ENCODE peak calls at places on chromosomes 16 and 17, in six cellular contexts. P, J, R, N, F and Z are unnamed samples.

GRCh38 chr16:87926246-87927194 is 9.8 kb downstream of the CA5A start:
- DNase-seq in N (no peak), F (no peak), P (no peak), J (no peak), R (no peak), Z (no peak)

GRCh38 chr16:83953796-83954576 is 946 bp downstream of the OSGIN1 start:
- DNase-seq in J (no peak), R (peak; percentile 27), P (no peak), F (no peak), N (no peak), Z (peak; percentile 78)

GRCh38 chr16:26269663-26270062 is 577.9 kb downstream of the HS3ST4 start:
- DNase-seq in P (no peak), R (no peak), F (no peak), N (no peak), J (no peak), Z (no peak)

GRCh38 chr17:78517421-78517820 is 59.8 kb downstream of the DNAH17 start:
- DNase-seq in P (no peak), N (no peak), R (peak; percentile 83), F (peak; percentile 2), J (no peak), Z (no peak)

GRCh38 chr16:62068747-62069146 is 32.5 kb upstream of the CDH8 start:
- DNase-seq in J (no peak), N (no peak), P (no peak), F (no peak), R (no peak), Z (peak; percentile 24)

GRCh38 chr16:89442588-89442987 is 47.8 kb downstream of the ANKRD11 start:
- DNase-seq in P (no peak), R (no peak), F (peak; percentile 52), N (no peak), J (no peak), Z (no peak)

GRCh38 chr16:11082108-11082859 is 137.9 kb downstream of the CLEC16A start:
- DNase-seq in N (no peak), F (no peak), R (no peak), P (no peak), J (no peak), Z (no peak)

GRCh38 chr17:50430731-50431130 is 4.7 kb downstream of the ACSF2 start:
- DNase-seq in F (no peak), N (no peak), J (no peak), P (no peak), R (no peak), Z (no peak)

GRCh38 chr17:12592941-12593340 is 72.7 kb upstream of the MYOCD start:
- DNase-seq in P (no peak), F (no peak), R (no peak), N (no peak), J (no peak), Z (no peak)

GRCh38 chr17:14768923-14769322 is 468.0 kb downstream of the HS3ST3B1 start:
- DNase-seq in F (no peak), N (no peak), R (no peak), J (no peak), P (no peak), Z (peak; percentile 19)

GRCh38 chr17:76208120-76208519 is 32.2 kb downstream of the RNF157 start:
- DNase-seq in R (no peak), F (no peak), P (no peak), J (no peak), N (no peak), Z (no peak)

GRCh38 chr17:68821860-68822693 is 133.1 kb downstream of the ABCA8 start:
- DNase-seq in R (peak; percentile 81), F (no peak), N (no peak), P (no peak), J (no peak), Z (peak; percentile 77)

GRCh38 chr17:14308965-14309879 is 8.3 kb downstream of the HS3ST3B1 start:
- DNase-seq in R (peak; percentile 97), J (peak; percentile 20), P (peak; percentile 82), F (peak; percentile 86), N (peak; percentile 66), Z (peak; percentile 43)

GRCh38 chr17:64618848-64619247 is 43.3 kb downstream of the SMURF2 start:
- DNase-seq in F (no peak), R (no peak), N (no peak), J (no peak), P (no peak), Z (no peak)

GRCh38 chr16:57115504-57116182 is 23.3 kb downstream of the CPNE2 start:
- DNase-seq in N (peak; percentile 84), F (no peak), R (peak; percentile 77), P (no peak), J (peak; percentile 81), Z (no peak)

GRCh38 chr17:16419074-16419928 is 3.9 kb downstream of the TRPV2 start:
- DNase-seq in N (no peak), J (no peak), F (no peak), R (peak; percentile 80), P (peak; percentile 87), Z (peak; percentile 58)

GRCh38 chr17:70775667-70776066 is 606.3 kb downstream of the KCNJ2 start:
- DNase-seq in J (no peak), N (no peak), R (no peak), P (no peak), F (no peak), Z (no peak)

GRCh38 chr16:582614-583331 is 7.1 kb upstream of the RAB40C start:
- DNase-seq in F (no peak), R (no peak), J (no peak), N (peak; percentile 55), P (no peak), Z (no peak)

GRCh38 chr17:37527249-37527851 is 37.7 kb downstream of the DUSP14 start:
- DNase-seq in F (no peak), N (no peak), J (no peak), R (peak; percentile 62), P (no peak), Z (peak; percentile 70)

GRCh38 chr17:64200080-64201042 is 62.7 kb downstream of the TEX2 start:
- DNase-seq in F (no peak), R (peak; percentile 74), J (no peak), P (no peak), N (no peak), Z (no peak)

GRCh38 chr16:70715113-70715711 is 29.4 kb upstream of the MTSS2 start:
- DNase-seq in F (peak; percentile 77), N (peak; percentile 37), R (peak; percentile 96), P (peak; percentile 98), J (peak; percentile 26), Z (peak; percentile 93)

GRCh38 chr17:61388561-61389356 is 10.9 kb upstream of the TBX2 start:
- DNase-seq in P (no peak), J (no peak), N (no peak), R (no peak), F (peak; percentile 35), Z (no peak)

GRCh38 chr17:17905036-17905320 is 67.2 kb downstream of the TOM1L2 start:
- DNase-seq in R (no peak), P (no peak), F (no peak), J (no peak), N (no peak), Z (no peak)

GRCh38 chr17:79664925-79665738 is 54.3 kb upstream of the RBFOX3 start:
- DNase-seq in R (peak; percentile 78), N (peak; percentile 40), F (peak; percentile 53), J (no peak), P (peak; percentile 62), Z (no peak)

GRCh38 chr17:63945851-63946439 is 13.8 kb upstream of the CD79B start:
- DNase-seq in R (no peak), J (no peak), F (no peak), N (no peak), P (no peak), Z (no peak)

GRCh38 chr17:27618417-27618816 is 12.6 kb upstream of the LGALS9 start:
- DNase-seq in P (no peak), F (peak; percentile 27), R (no peak), J (no peak), N (no peak), Z (no peak)

GRCh38 chr16:66810391-66810790 is 9.0 kb upstream of the TERB1 start:
- DNase-seq in N (no peak), P (no peak), R (no peak), J (no peak), F (no peak), Z (no peak)

GRCh38 chr17:28174352-28175046 is 132.0 kb downstream of the NLK start:
- DNase-seq in J (no peak), R (no peak), F (no peak), N (no peak), P (no peak), Z (no peak)

GRCh38 chr16:27291106-27291505 is 22.5 kb upstream of the NSMCE1 start:
- DNase-seq in N (no peak), P (peak; percentile 52), F (no peak), J (no peak), R (no peak), Z (no peak)

GRCh38 chr16:77433146-77433545 is 1.7 kb downstream of the ADAMTS18 start:
- DNase-seq in R (no peak), J (no peak), P (no peak), N (no peak), F (no peak), Z (no peak)

GRCh38 chr16:67164599-67165061 is at the start of gene HSF4:
- DNase-seq in F (peak; percentile 74), P (peak; percentile 82), J (no peak), N (no peak), R (peak; percentile 46), Z (no peak)

GRCh38 chr17:65601881-65602280 is 40.4 kb upstream of the AXIN2 start:
- DNase-seq in F (no peak), P (no peak), R (no peak), J (no peak), N (no peak), Z (no peak)

GRCh38 chr17:74369221-74369620 is 1.9 kb downstream of the GPR142 start:
- DNase-seq in P (peak; percentile 73), R (no peak), F (no peak), J (no peak), N (no peak), Z (no peak)

GRCh38 chr17:40103082-40103741 is 2.8 kb upstream of the NR1D1 start:
- DNase-seq in P (no peak), N (no peak), J (no peak), F (peak; percentile 54), R (no peak), Z (no peak)

GRCh38 chr17:15918261-15918660 is 26.7 kb upstream of the ADORA2B start:
- DNase-seq in J (no peak), N (no peak), P (no peak), R (no peak), F (no peak), Z (no peak)